ENCODE peak calls at places on chromosomes 13 and 19, in five cellular contexts. E is coronary artery, K is IMR-90, T is AG09319, X is Peyer's patch. Y is an unnamed sample.

GRCh38 chr13:24842533-24843278 is 78.7 kb downstream of the RNF17 start:
- DNase-seq in X (no peak), K (no peak), T (no peak), E (no peak), Y (no peak)

GRCh38 chr19:12574036-12574435 is 22.8 kb upstream of the ZNF564 start:
- DNase-seq in X (no peak), T (no peak), K (no peak), E (no peak), Y (no peak)

GRCh38 chr19:7868671-7869452 is 5.3 kb downstream of the PRR36 start:
- DNase-seq in X (peak), E (no peak), T (no peak), K (peak), Y (peak)

GRCh38 chr13:21683034-21683733 is 12.3 kb downstream of the FGF9 start:
- DNase-seq in X (no peak), T (no peak), E (no peak), K (peak), Y (no peak)

GRCh38 chr19:3387645-3388589 is 21.5 kb downstream of the NFIC start:
- DNase-seq in T (peak), E (peak), X (peak), K (peak), Y (no peak)

GRCh38 chr19:33805840-33806433 is 9.3 kb downstream of the KCTD15 start:
- DNase-seq in E (no peak), X (no peak), K (no peak), T (no peak), Y (no peak)

GRCh38 chr13:47112900-47113299 is 216.0 kb upstream of the HTR2A start:
- DNase-seq in K (no peak), X (no peak), T (no peak), E (no peak), Y (no peak)

GRCh38 chr19:18292460-18292809 is 11.0 kb upstream of the JUND start:
- DNase-seq in X (no peak), K (no peak), T (no peak), E (no peak), Y (no peak)

GRCh38 chr13:113582841-113583631 is 1.5 kb upstream of the TFDP1 start:
- DNase-seq in E (peak), X (peak), K (no peak), T (no peak), Y (no peak)

GRCh38 chr19:533485-534058 is 2.0 kb downstream of the CDC34 start:
- DNase-seq in T (no peak), E (no peak), X (no peak), K (no peak), Y (no peak)

GRCh38 chr13:110307697-110308376 is 753 bp downstream of the COL4A2 start:
- DNase-seq in T (no peak), E (peak), X (no peak), K (peak), Y (peak)

GRCh38 chr19:45113628-45114027 is 20.6 kb downstream of the PPP1R37 start:
- DNase-seq in E (no peak), T (no peak), K (no peak), X (peak), Y (no peak)

DNA sequence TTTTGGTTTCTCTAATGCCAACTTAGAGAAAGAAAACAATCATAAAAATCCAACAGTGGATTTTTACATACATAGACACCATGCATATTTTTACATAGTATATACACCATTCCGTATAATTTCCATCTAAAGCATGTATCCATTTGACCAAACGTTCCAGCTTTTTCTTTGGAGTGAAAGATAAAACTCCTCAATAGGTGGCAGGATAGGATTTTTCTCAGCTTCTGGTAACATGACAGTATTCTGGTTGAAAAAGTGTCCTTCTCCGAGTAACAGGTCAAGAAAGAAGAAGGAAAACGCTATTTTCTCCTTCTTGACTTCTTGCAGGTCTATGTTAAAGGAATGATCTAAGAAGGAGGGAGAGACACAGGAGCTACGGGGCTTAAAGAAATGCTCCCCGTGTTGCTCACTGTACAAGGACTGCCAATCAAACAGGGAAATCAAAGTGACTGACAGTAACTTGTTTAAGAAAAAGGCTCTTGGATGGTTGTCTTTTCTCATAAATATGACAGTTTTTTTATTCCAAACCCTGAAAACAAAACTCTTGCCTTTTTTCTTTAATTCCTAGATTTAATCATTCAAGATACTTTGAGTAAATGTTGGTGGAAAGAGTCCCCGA is 11.5 kb downstream of the FLT1 start:
- DNase-seq in T (no peak), K (no peak), E (no peak), X (no peak), Y (no peak)
- TF ChIP-seq CTCF in T (peak), K (no peak), E (no peak), X (no peak), Y (no peak)

DNA sequence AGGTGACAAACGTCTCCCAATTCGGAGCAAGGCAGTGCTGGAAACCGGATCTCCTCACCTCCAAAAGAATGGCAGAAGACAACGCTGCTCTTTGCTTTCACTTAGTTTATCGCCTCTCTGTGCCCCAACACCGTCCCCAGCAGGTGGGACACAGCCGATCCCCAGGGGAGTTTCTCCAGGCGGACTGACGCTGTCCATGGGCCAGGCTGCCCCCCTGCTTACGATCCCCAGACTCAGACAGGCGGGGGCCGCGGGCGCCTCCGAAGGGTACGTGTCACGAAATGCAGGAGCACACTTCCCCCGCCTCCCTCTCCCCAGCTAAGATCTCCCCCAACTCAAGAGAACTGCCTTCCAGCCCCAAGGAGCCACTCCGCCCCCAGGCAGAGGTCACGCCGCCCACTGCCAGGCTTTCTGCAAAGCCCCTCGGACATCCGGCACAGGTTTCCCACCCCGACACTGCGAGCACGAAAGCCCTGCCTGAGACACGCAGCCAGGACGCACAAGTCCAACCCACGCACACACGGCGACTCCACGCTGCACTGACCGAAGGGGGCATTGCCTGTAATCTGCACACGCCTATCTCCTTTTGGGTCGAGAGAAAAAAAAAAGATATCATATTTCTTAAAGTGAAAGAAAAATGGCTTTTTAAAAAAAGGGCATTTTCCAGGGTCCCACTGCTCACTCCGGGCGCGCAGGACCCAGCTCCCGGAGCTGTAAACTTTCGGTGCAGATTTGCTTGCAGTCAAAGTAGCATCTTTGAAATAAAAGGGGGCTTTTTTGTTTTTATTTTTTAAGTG is 1.9 kb downstream of the SPRY2 start:
- DNase-seq in T (peak), X (peak), E (peak), K (peak), Y (peak)
- TF ChIP-seq CTCF in T (peak), X (peak), E (no peak), K (peak), Y (peak)

GRCh38 chr13:72696590-72696989 is 30.8 kb downstream of the MZT1 start:
- DNase-seq in T (no peak), K (peak), E (no peak), X (no peak), Y (peak)
- TF ChIP-seq CTCF in T (peak), K (peak), E (no peak), X (peak), Y (peak)

GRCh38 chr13:68923995-68924394 is 1183.6 kb upstream of the ATXN8OS start:
- DNase-seq in E (no peak), X (no peak), K (no peak), T (no peak), Y (no peak)

GRCh38 chr13:68929055-68929454 is 1178.6 kb upstream of the ATXN8OS start:
- DNase-seq in K (no peak), X (no peak), T (no peak), E (no peak), Y (no peak)

DNA sequence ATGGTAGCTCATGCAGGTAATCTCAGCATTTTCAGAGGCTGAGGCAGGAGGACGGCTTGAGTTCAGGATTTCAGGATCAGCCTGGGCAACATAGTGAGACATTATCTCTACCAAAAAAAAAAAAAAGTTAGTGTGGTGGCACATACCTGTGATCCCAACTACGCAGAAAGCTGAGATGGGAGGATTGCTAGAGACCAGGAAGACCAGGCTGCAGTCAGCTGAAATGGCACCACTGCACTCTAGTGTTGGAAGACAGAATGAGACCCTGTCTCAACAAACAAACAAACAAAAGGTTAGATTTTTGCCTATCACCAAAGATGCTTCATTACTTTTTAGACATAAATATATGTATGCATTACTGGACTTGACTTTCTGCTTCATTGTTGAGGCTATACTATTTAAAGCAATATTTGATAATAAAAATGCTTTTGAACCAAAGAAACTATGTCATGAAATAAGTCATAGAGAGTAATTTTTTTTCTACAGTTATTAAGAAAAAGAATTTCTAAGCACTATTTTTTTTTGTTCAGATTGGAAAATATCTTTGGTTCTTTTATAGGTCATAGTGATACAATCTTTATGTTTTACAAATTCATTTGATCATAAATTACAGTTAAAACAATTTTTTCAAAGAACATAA is 1180.1 kb upstream of the ATXN8OS start:
- DNase-seq in T (no peak), E (no peak), X (no peak), K (no peak), Y (peak)
- TF ChIP-seq CTCF in T (no peak), E (no peak), X (no peak), K (no peak), Y (peak)